ENCODE peak calls at places on chromosomes 16 and 17, in eight cellular contexts. D is DMS153; V is GDM1; I is HT1080; L is H9; C is fibroblast of lung; R is ovary; A is activated naive CD4-positive, alpha-beta T cell treated with anti-CD3 and anti-CD28 coated beads, Interleukin-2, amount 10 ng/mL, durations not matched to agents 7 days and 5 days. J is an unnamed sample.

GRCh38 chr17:77371117-77371887 is 230.5 kb downstream of the SEC14L1 start:
- DNase-seq in D (peak; percentile 67), V (no peak), I (no peak), L (no peak), C (peak; percentile 81), R (peak; percentile 41), A (peak; percentile 19), J (no peak)

GRCh38 chr16:86994215-86994614 is 323.0 kb downstream of the C16orf95 start:
- DNase-seq in D (no peak), V (no peak), I (no peak), L (no peak), C (no peak), R (no peak), A (no peak), J (no peak)

GRCh38 chr17:62727916-62728672 is 80.0 kb downstream of the MARCHF10 start:
- DNase-seq in D (no peak), V (no peak), I (no peak), L (peak; percentile 54), C (no peak), R (no peak), A (no peak), J (no peak)

GRCh38 chr16:15970743-15971434 is 21.5 kb downstream of the ABCC1 start:
- DNase-seq in D (no peak), V (no peak), I (no peak), L (peak; percentile 97), C (no peak), R (no peak), A (no peak), J (no peak)

GRCh38 chr17:17028059-17028877 is 14.0 kb upstream of the MPRIP start:
- DNase-seq in D (no peak), V (no peak), I (peak; percentile 98), L (peak; percentile 96), C (peak; percentile 94), R (peak; percentile 37), A (no peak), J (no peak)

GRCh38 chr16:68361485-68361884 is 50.7 kb downstream of the PRMT7 start:
- DNase-seq in D (no peak), V (no peak), I (no peak), L (no peak), C (no peak), R (no peak), A (no peak), J (no peak)

GRCh38 chr17:45147581-45148182 is 593 bp upstream of the HEXIM1 start:
- DNase-seq in D (peak; percentile 96), V (peak; percentile 84), I (peak; percentile 91), L (peak; percentile 92), C (peak; percentile 96), R (peak; percentile 89), A (peak; percentile 84), J (peak; percentile 91)

GRCh38 chr17:28173071-28173561 is 130.6 kb downstream of the NLK start:
- DNase-seq in D (no peak), V (peak; percentile 60), I (no peak), L (no peak), C (peak; percentile 36), R (no peak), A (no peak), J (peak; percentile 84)

GRCh38 chr17:72726936-72727335 is 365.6 kb downstream of the SLC39A11 start:
- DNase-seq in D (peak; percentile 56), V (peak; percentile 19), I (peak; percentile 68), L (no peak), C (peak; percentile 27), R (no peak), A (peak; percentile 66), J (no peak)

GRCh38 chr16:1923299-1924034 is 5.3 kb upstream of the HS3ST6 start:
- DNase-seq in D (peak; percentile 51), V (no peak), I (peak; percentile 54), L (peak; percentile 91), C (peak; percentile 21), R (no peak), A (no peak), J (no peak)